ENCODE peak calls at places on chromosomes 1 and 21, in eight cellular contexts. R is Panc1; P is aorta; E is activated CD4-positive, alpha-beta T cell treated with anti-CD3 and anti-CD28 coated beads for 36 hours; I is left lung; Y is lower lobe of right lung; L is body of pancreas; T is HepG2. U is an unnamed sample.

GRCh38 chr21:37153193-37153934 is 80.3 kb downstream of the TTC3 start:
- ATAC-seq in R (no peak), P (peak; percentile 53), E (no peak), I (peak; percentile 74), Y (peak; percentile 76), L (peak; percentile 34), T (peak; percentile 31), U (no peak)

GRCh38 chr21:37787456-37787855 is 128.8 kb downstream of the KCNJ6 start:
- ATAC-seq in R (no peak), P (no peak), E (no peak), I (peak; percentile 26), Y (no peak), L (no peak), T (no peak), U (no peak)

GRCh38 chr1:245388687-245389086 is 233.9 kb downstream of the KIF26B start:
- ATAC-seq in R (no peak), P (no peak), E (no peak), I (no peak), Y (no peak), L (no peak), T (no peak), U (no peak)

GRCh38 chr1:39776400-39776713 is 5.2 kb upstream of the OXCT2 start:
- ATAC-seq in R (no peak), P (no peak), E (no peak), I (no peak), Y (no peak), L (no peak), T (no peak), U (no peak)

GRCh38 chr1:204958325-204959307 is 84.4 kb upstream of the CNTN2 start:
- ATAC-seq in R (no peak), P (no peak), E (no peak), I (no peak), Y (no peak), L (no peak), T (no peak), U (no peak)

GRCh38 chr1:10796029-10796944 is at the start of gene CASZ1:
- ATAC-seq in R (peak; percentile 73), P (peak; percentile 91), E (no peak), I (peak; percentile 76), Y (peak; percentile 82), L (peak; percentile 82), T (peak; percentile 65), U (peak; percentile 86)

GRCh38 chr1:30706528-30706927 is 16.9 kb downstream of the MATN1 start:
- ATAC-seq in R (no peak), P (no peak), E (no peak), I (peak; percentile 43), Y (peak; percentile 58), L (peak; percentile 31), T (no peak), U (no peak)

GRCh38 chr1:9066945-9067807 is 2.3 kb downstream of the SLC2A5 start:
- ATAC-seq in R (peak; percentile 62), P (peak; percentile 57), E (no peak), I (peak; percentile 76), Y (peak; percentile 62), L (peak; percentile 35), T (peak; percentile 67), U (peak; percentile 73)

GRCh38 chr1:109801791-109802135 is 38.0 kb upstream of the EPS8L3 start:
- ATAC-seq in R (no peak), P (no peak), E (peak; percentile 7), I (no peak), Y (no peak), L (no peak), T (no peak), U (no peak)

GRCh38 chr1:176178316-176178715 is 28.8 kb downstream of the COP1 start:
- ATAC-seq in R (no peak), P (no peak), E (peak; percentile 30), I (no peak), Y (no peak), L (no peak), T (no peak), U (no peak)

GRCh38 chr1:42973304-42973703 is 14.6 kb upstream of the SLC2A1 start:
- ATAC-seq in R (peak; percentile 77), P (peak; percentile 22), E (no peak), I (no peak), Y (no peak), L (no peak), T (no peak), U (no peak)

GRCh38 chr1:108041360-108042143 is 76.6 kb upstream of the VAV3 start:
- ATAC-seq in R (no peak), P (no peak), E (peak; percentile 85), I (no peak), Y (no peak), L (no peak), T (no peak), U (no peak)

GRCh38 chr1:31666290-31666963 is 21.8 kb upstream of the PEF1 start:
- ATAC-seq in R (peak; percentile 57), P (no peak), E (no peak), I (peak; percentile 64), Y (peak; percentile 35), L (no peak), T (no peak), U (peak; percentile 14)

U was measured in gastroesophageal sphincter.